ENCODE peak calls at places on chromosomes 6 and 20, in ten cellular contexts. M is heart left ventricle, O is right lobe of liver, Z is adrenal gland, U is ovary, Y is sigmoid colon, Q is A549, R is H1, B is K562, E is suprapubic skin. J is an unnamed sample.

GRCh38 chr6:80517525-80517924 is 411.1 kb downstream of the BCKDHB start:
- DNase-seq in Y (no peak), M (no peak), O (no peak), B (no peak), U (no peak), Q (no peak), E (no peak), Z (no peak), R (no peak), J (no peak)

GRCh38 chr20:42544926-42545325 is 644.8 kb downstream of the PTPRT start:
- DNase-seq in Q (no peak), O (no peak), B (no peak), E (no peak), Z (no peak), R (no peak), M (no peak), U (no peak), Y (no peak), J (no peak)

GRCh38 chr20:51487525-51488279 is 54.8 kb downstream of the NFATC2 start:
- DNase-seq in O (no peak), Y (no peak), E (no peak), R (no peak), B (peak; percentile 39), Q (peak; percentile 52), Z (peak; percentile 34), M (no peak), U (no peak), J (no peak)

GRCh38 chr20:60167840-60168239 is 209.6 kb downstream of the CDH26 start:
- DNase-seq in Z (no peak), Q (no peak), O (no peak), M (no peak), B (no peak), E (no peak), U (no peak), R (no peak), Y (no peak), J (no peak)

GRCh38 chr20:36062799-36063198 is 91.7 kb upstream of the EPB41L1 start:
- DNase-seq in Q (no peak), B (peak; percentile 62), Z (no peak), U (no peak), Y (no peak), M (no peak), O (no peak), E (no peak), R (no peak), J (no peak)

GRCh38 chr6:22699046-22699639 is 129.8 kb downstream of the HDGFL1 start:
- DNase-seq in B (no peak), R (no peak), Z (no peak), Y (no peak), O (no peak), M (no peak), Q (no peak), U (no peak), E (no peak), J (no peak)

GRCh38 chr6:151704383-151704782 is 103.1 kb upstream of the ESR1 start:
- DNase-seq in Q (no peak), O (no peak), U (no peak), R (no peak), B (no peak), Y (no peak), E (no peak), M (no peak), Z (no peak), J (no peak)

GRCh38 chr6:13668291-13668928 is 43.2 kb downstream of the RANBP9 start:
- DNase-seq in M (no peak), B (peak; percentile 78), Q (no peak), R (no peak), Y (no peak), U (no peak), Z (no peak), O (no peak), E (no peak), J (no peak)

GRCh38 chr6:56357616-56358373 is 110.4 kb upstream of the COL21A1 start:
- DNase-seq in O (no peak), Z (no peak), Q (no peak), Y (no peak), U (no peak), B (no peak), E (no peak), R (no peak), M (no peak), J (no peak)

DNA sequence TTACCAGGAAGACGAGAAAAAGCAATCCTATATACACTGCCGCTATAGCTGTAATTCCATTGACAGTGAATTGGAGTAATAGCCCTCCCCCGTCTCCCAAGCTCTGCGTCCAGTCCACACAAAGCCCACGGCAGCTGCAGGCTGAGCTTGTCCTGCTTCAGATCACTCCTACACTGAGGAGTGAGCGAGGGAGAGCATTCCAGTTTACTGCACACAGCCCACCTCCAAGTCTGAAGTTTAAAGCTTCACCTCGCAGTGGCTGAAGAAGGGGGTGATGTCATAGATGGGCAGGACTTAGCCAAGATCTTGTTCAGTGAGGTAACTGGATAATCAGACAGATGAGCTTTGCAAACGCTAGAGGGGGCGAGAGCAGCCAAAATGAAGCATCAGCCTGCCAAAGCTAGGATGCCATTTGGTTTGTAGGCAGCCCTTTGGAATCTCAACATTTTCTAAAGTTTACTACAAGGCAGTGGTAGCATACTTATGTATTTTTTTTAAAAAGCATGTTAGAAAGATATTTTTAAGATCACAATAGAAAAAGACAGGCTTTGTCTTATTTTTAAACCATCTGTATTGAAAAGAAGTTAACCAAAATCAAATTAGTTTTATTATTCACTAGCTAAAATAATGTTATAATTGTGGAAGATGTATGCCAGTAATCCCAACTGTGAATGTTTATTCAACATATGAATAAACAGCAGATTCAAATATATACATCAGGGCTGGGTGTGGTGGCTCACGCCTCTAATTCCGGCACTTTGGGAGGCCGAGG is at the start of gene FLRT3:
- DNase-seq in Z (peak; percentile 81), Y (peak; percentile 88), R (peak; percentile 58), Q (peak; percentile 84), O (peak; percentile 72), U (peak; percentile 83), M (peak; percentile 25), B (peak; percentile 4), E (peak; percentile 64), J (peak; percentile 53)
- TF ChIP-seq POLR2A in Z (peak; percentile 59), Y (peak; percentile 66), R (no peak), Q (peak; percentile 97), O (peak; percentile 97), U (peak; percentile 62), M (no peak), B (no peak), E (no peak), J (peak; percentile 75)

DNA sequence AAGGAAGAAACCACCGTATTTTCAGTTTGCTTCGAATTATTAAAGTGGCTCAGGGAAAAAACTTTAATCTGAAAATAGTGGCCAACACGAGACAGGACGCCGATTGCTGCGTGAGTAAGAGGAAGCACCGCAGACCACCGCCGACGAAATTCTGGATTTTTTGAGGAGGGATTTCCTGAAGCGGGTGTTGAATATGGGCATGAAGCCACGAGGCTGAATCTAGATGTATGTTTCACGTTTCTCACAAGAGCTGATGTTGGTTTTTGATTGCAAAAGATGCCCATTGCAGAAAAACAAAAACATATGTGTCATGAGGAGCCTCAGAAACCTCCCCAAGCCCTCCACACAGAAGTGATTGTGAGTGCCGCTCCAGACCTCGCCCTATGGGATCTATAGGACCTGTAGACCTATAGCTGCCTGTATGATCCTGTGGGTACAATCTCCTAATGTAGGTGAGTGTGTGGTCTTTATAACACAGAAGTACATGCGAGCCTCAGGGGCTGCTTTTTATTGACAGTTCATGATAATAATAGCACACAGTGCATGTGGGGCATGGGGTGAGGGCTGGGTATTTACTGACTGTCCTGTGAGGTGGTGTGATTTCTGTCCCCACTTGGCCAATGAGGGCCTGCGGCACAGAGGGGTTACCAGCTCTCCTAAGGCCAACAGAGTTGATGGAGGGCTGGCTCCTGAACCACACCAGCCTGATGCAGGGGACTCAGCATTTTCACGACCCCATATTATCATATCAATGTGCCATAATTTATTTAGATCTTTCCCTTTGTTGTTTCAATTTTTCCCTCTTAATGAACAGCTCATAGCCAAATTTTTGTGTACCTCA is 243.9 kb downstream of the DLL1 start:
- DNase-seq in Q (no peak), E (peak; percentile 51), Z (peak; percentile 38), O (peak; percentile 21), Y (peak; percentile 50), B (no peak), U (no peak), R (no peak), M (peak; percentile 16), J (peak; percentile 11)
- H3K9me3 ChIP-seq in Q (no peaks in the 10 kb centered on the region), E (no peaks in the 10 kb centered on the region), Z (no peaks in the 10 kb centered on the region), O (no peaks in the 10 kb centered on the region), Y (no peaks in the 10 kb centered on the region), B (no peaks in the 10 kb centered on the region), U (no peaks in the 10 kb centered on the region), R (no peaks in the 10 kb centered on the region), M (no peaks in the 10 kb centered on the region), J (no peaks in the 10 kb centered on the region)

DNA sequence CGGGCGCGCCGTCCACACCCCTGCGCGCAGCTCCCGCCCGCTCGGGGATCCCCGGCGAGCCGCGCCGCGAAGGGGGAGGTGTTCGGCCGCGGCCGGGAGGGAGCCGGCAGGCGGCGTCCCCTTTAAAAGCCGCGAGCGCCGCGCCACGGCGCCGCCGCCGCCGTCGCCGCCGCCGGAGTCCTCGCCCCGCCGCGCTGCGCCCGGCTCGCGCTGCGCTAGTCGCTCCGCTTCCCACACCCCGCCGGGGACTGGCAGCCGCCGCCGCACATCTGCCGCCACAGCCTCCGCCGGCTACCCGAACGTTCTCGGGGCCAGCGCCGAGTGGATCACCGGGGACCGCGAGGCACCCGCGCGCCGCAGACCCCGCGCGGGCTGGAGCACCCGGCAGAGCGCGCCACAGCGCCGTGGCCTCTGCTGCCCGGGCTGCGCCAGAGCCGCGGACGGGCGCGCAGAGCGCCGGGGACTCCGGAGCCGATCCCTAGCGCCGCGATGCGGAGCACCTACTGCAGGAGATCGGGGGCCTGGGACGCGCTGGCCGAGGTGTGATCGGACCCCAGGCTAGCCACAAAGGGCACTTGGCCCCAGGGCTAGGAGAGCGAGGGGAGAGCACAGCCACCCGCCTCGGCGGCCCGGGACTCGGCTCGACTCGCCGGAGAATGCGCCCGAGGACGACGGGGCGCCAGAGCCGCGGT is at the start of gene BMP2:
- DNase-seq in M (peak; percentile 63), Q (peak; percentile 29), O (peak; percentile 77), Y (peak; percentile 62), E (peak; percentile 64), U (peak; percentile 30), B (peak; percentile 9), Z (peak; percentile 32), R (peak; percentile 78), J (peak; percentile 25)
- H3K4me3 ChIP-seq in M (peak within 1 kb of the TSS; percentile 63), Q (peak within 1 kb of the TSS; percentile 67), O (peak within 1 kb of the TSS; percentile 65), Y (peak within 1 kb of the TSS; percentile 69), E (peak within 1 kb of the TSS; percentile 77), U (peak within 1 kb of the TSS; percentile 45), B (no peak within 1 kb of the TSS), Z (peak within 1 kb of the TSS; percentile 4), R (peak within 1 kb of the TSS; percentile 79), J (peak within 1 kb of the TSS; percentile 69)

DNA sequence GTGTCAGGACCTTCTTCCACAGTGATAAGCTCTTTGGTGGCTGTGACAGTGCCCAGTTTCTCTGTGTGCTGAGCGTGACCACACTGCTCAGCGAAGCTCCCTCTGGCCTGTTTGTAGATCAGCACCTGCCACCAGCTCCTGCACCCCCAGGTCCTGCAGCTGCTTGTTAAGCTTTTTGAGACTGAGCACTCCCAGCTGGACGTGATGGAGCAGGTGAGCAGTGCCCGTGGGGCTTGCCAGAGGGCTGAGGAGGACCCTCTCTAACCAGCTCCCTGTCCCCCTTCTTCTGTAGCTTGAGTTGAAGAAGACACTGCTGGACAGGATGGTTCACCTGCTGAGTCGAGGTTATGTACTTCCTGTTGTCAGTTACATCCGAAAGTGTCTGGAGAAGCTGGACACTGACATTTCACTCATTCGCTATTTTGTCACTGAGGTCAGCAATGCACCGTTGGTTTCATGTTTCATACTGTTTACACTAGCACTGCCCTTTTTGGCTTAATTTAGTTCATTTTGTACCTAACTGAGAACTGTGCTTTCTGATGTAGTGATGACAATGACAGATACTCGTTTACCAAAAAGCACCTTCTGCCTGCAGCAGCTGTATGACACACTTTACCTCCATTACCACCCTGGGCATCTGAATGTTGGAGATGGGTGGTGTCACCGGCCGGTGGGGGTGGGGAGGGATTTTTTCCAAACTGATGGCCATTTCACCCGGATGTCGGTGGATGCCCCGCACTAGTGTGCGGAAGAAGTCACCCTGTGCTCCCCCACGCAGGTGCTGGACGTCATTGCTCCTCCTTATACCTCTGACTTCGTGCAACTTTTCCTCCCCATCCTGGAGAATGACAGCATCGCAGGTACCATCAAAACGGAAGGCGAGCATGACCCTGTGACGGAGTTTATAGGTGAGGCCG is 12.5 kb downstream of the NELFCD start:
- DNase-seq in O (no peak), Q (no peak), U (no peak), Y (peak; percentile 56), E (peak; percentile 32), Z (peak; percentile 16), R (no peak), B (no peak), M (peak; percentile 13), J (no peak)
- TF ChIP-seq POLR2A in O (no peak), Q (no peak), U (no peak), Y (no peak), E (no peak), Z (no peak), R (no peak), B (peak; percentile 15), M (no peak), J (no peak)

J was measured in gastrocnemius medialis.